ENCODE peak calls at places on chromosomes 11 and 22, in nine cellular contexts. One of them, this sample, is unnamed.
A peak's percentile ranks its signal among the peaks of the same experiment; 100 is the strongest.

GRCh38 chr11:47571895-47572294 is 6.5 kb downstream of the PTPMT1 start:
- DNase-seq in GM12865: no peak
- DNase-seq in non-pigmented ciliary epithelial cell: no peak
- DNase-seq in stimulated activated CD8-positive, alpha-beta memory T cell treated with anti-CD3 and anti-CD28 coated beads, Interleukin-15, amount 100 ng/mL, for 24 hours: no peak
- DNase-seq in activated naive CD4-positive, alpha-beta T cell treated with anti-CD3 and anti-CD28 coated beads, Interleukin-2, amount 10 ng/mL, durations not matched to agents 7 days and 5 days: no peak
- DNase-seq in uterus: no peak
- DNase-seq in stimulated activated CD4-positive, alpha-beta T cell treated with anti-CD3 and anti-CD28 coated beads, TNF-alpha, amount 100 ng/mL, for 48 hours: no peak
- DNase-seq in MV-4-11: no peak
- DNase-seq in adrenal gland: no peak
- DNase-seq in this sample: no peak

GRCh38 chr11:47179655-47179991 is 2.9 kb upstream of the ARFGAP2 start:
- DNase-seq in GM12865: peak; percentile 78
- DNase-seq in non-pigmented ciliary epithelial cell: no peak
- DNase-seq in stimulated activated CD8-positive, alpha-beta memory T cell treated with anti-CD3 and anti-CD28 coated beads, Interleukin-15, amount 100 ng/mL, for 24 hours: no peak
- DNase-seq in activated naive CD4-positive, alpha-beta T cell treated with anti-CD3 and anti-CD28 coated beads, Interleukin-2, amount 10 ng/mL, durations not matched to agents 7 days and 5 days: peak; percentile 69
- DNase-seq in uterus: no peak
- DNase-seq in stimulated activated CD4-positive, alpha-beta T cell treated with anti-CD3 and anti-CD28 coated beads, TNF-alpha, amount 100 ng/mL, for 48 hours: no peak
- DNase-seq in MV-4-11: peak; percentile 49
- DNase-seq in adrenal gland: peak; percentile 63
- DNase-seq in this sample: no peak

GRCh38 chr11:113189909-113190667 is 124.3 kb upstream of the TTC12 start:
- DNase-seq in GM12865: no peak
- DNase-seq in non-pigmented ciliary epithelial cell: no peak
- DNase-seq in stimulated activated CD8-positive, alpha-beta memory T cell treated with anti-CD3 and anti-CD28 coated beads, Interleukin-15, amount 100 ng/mL, for 24 hours: no peak
- DNase-seq in activated naive CD4-positive, alpha-beta T cell treated with anti-CD3 and anti-CD28 coated beads, Interleukin-2, amount 10 ng/mL, durations not matched to agents 7 days and 5 days: no peak
- DNase-seq in uterus: peak; percentile 57
- DNase-seq in stimulated activated CD4-positive, alpha-beta T cell treated with anti-CD3 and anti-CD28 coated beads, TNF-alpha, amount 100 ng/mL, for 48 hours: no peak
- DNase-seq in MV-4-11: peak; percentile 63
- DNase-seq in adrenal gland: peak; percentile 88
- DNase-seq in this sample: no peak

GRCh38 chr11:64562723-64563351 is 28.2 kb upstream of the SLC22A12 start:
- DNase-seq in GM12865: no peak
- DNase-seq in non-pigmented ciliary epithelial cell: no peak
- DNase-seq in stimulated activated CD8-positive, alpha-beta memory T cell treated with anti-CD3 and anti-CD28 coated beads, Interleukin-15, amount 100 ng/mL, for 24 hours: no peak
- DNase-seq in activated naive CD4-positive, alpha-beta T cell treated with anti-CD3 and anti-CD28 coated beads, Interleukin-2, amount 10 ng/mL, durations not matched to agents 7 days and 5 days: no peak
- DNase-seq in uterus: no peak
- DNase-seq in stimulated activated CD4-positive, alpha-beta T cell treated with anti-CD3 and anti-CD28 coated beads, TNF-alpha, amount 100 ng/mL, for 48 hours: no peak
- DNase-seq in MV-4-11: no peak
- DNase-seq in adrenal gland: peak; percentile 3
- DNase-seq in this sample: no peak

GRCh38 chr22:50628543-50629134 is 687 bp upstream of the ARSA start:
- DNase-seq in GM12865: no peak
- DNase-seq in non-pigmented ciliary epithelial cell: no peak
- DNase-seq in stimulated activated CD8-positive, alpha-beta memory T cell treated with anti-CD3 and anti-CD28 coated beads, Interleukin-15, amount 100 ng/mL, for 24 hours: no peak
- DNase-seq in activated naive CD4-positive, alpha-beta T cell treated with anti-CD3 and anti-CD28 coated beads, Interleukin-2, amount 10 ng/mL, durations not matched to agents 7 days and 5 days: no peak
- DNase-seq in uterus: peak; percentile 15
- DNase-seq in stimulated activated CD4-positive, alpha-beta T cell treated with anti-CD3 and anti-CD28 coated beads, TNF-alpha, amount 100 ng/mL, for 48 hours: peak; percentile 16
- DNase-seq in MV-4-11: no peak
- DNase-seq in adrenal gland: no peak
- DNase-seq in this sample: no peak

GRCh38 chr11:68574308-68574707 is 110.0 kb upstream of the GAL start:
- DNase-seq in GM12865: no peak
- DNase-seq in non-pigmented ciliary epithelial cell: no peak
- DNase-seq in stimulated activated CD8-positive, alpha-beta memory T cell treated with anti-CD3 and anti-CD28 coated beads, Interleukin-15, amount 100 ng/mL, for 24 hours: no peak
- DNase-seq in activated naive CD4-positive, alpha-beta T cell treated with anti-CD3 and anti-CD28 coated beads, Interleukin-2, amount 10 ng/mL, durations not matched to agents 7 days and 5 days: no peak
- DNase-seq in uterus: no peak
- DNase-seq in stimulated activated CD4-positive, alpha-beta T cell treated with anti-CD3 and anti-CD28 coated beads, TNF-alpha, amount 100 ng/mL, for 48 hours: no peak
- DNase-seq in MV-4-11: no peak
- DNase-seq in adrenal gland: no peak
- DNase-seq in this sample: no peak

GRCh38 chr22:50544746-50545253 is 899 bp upstream of the KLHDC7B start:
- DNase-seq in GM12865: peak; percentile 42
- DNase-seq in non-pigmented ciliary epithelial cell: no peak
- DNase-seq in stimulated activated CD8-positive, alpha-beta memory T cell treated with anti-CD3 and anti-CD28 coated beads, Interleukin-15, amount 100 ng/mL, for 24 hours: no peak
- DNase-seq in activated naive CD4-positive, alpha-beta T cell treated with anti-CD3 and anti-CD28 coated beads, Interleukin-2, amount 10 ng/mL, durations not matched to agents 7 days and 5 days: peak; percentile 55
- DNase-seq in uterus: no peak
- DNase-seq in stimulated activated CD4-positive, alpha-beta T cell treated with anti-CD3 and anti-CD28 coated beads, TNF-alpha, amount 100 ng/mL, for 48 hours: no peak
- DNase-seq in MV-4-11: no peak
- DNase-seq in adrenal gland: no peak
- DNase-seq in this sample: no peak

GRCh38 chr22:26326803-26327202 is 102.3 kb upstream of the ASPHD2 start:
- DNase-seq in GM12865: no peak
- DNase-seq in non-pigmented ciliary epithelial cell: no peak
- DNase-seq in stimulated activated CD8-positive, alpha-beta memory T cell treated with anti-CD3 and anti-CD28 coated beads, Interleukin-15, amount 100 ng/mL, for 24 hours: no peak
- DNase-seq in activated naive CD4-positive, alpha-beta T cell treated with anti-CD3 and anti-CD28 coated beads, Interleukin-2, amount 10 ng/mL, durations not matched to agents 7 days and 5 days: no peak
- DNase-seq in uterus: no peak
- DNase-seq in stimulated activated CD4-positive, alpha-beta T cell treated with anti-CD3 and anti-CD28 coated beads, TNF-alpha, amount 100 ng/mL, for 48 hours: no peak
- DNase-seq in MV-4-11: no peak
- DNase-seq in adrenal gland: no peak
- DNase-seq in this sample: no peak

GRCh38 chr22:42910221-42910942 is 53.3 kb upstream of the ARFGAP3 start:
- DNase-seq in GM12865: no peak
- DNase-seq in non-pigmented ciliary epithelial cell: no peak
- DNase-seq in stimulated activated CD8-positive, alpha-beta memory T cell treated with anti-CD3 and anti-CD28 coated beads, Interleukin-15, amount 100 ng/mL, for 24 hours: no peak
- DNase-seq in activated naive CD4-positive, alpha-beta T cell treated with anti-CD3 and anti-CD28 coated beads, Interleukin-2, amount 10 ng/mL, durations not matched to agents 7 days and 5 days: no peak
- DNase-seq in uterus: no peak
- DNase-seq in stimulated activated CD4-positive, alpha-beta T cell treated with anti-CD3 and anti-CD28 coated beads, TNF-alpha, amount 100 ng/mL, for 48 hours: no peak
- DNase-seq in MV-4-11: no peak
- DNase-seq in adrenal gland: no peak
- DNase-seq in this sample: no peak

GRCh38 chr11:11636671-11637070 is 14.9 kb upstream of the GALNT18 start:
- DNase-seq in GM12865: no peak
- DNase-seq in non-pigmented ciliary epithelial cell: no peak
- DNase-seq in stimulated activated CD8-positive, alpha-beta memory T cell treated with anti-CD3 and anti-CD28 coated beads, Interleukin-15, amount 100 ng/mL, for 24 hours: no peak
- DNase-seq in activated naive CD4-positive, alpha-beta T cell treated with anti-CD3 and anti-CD28 coated beads, Interleukin-2, amount 10 ng/mL, durations not matched to agents 7 days and 5 days: no peak
- DNase-seq in uterus: no peak
- DNase-seq in stimulated activated CD4-positive, alpha-beta T cell treated with anti-CD3 and anti-CD28 coated beads, TNF-alpha, amount 100 ng/mL, for 48 hours: no peak
- DNase-seq in MV-4-11: no peak
- DNase-seq in adrenal gland: no peak
- DNase-seq in this sample: no peak

GRCh38 chr22:30564766-30565118 is 9.7 kb downstream of the GAL3ST1 start:
- DNase-seq in GM12865: no peak
- DNase-seq in non-pigmented ciliary epithelial cell: no peak
- DNase-seq in stimulated activated CD8-positive, alpha-beta memory T cell treated with anti-CD3 and anti-CD28 coated beads, Interleukin-15, amount 100 ng/mL, for 24 hours: no peak
- DNase-seq in activated naive CD4-positive, alpha-beta T cell treated with anti-CD3 and anti-CD28 coated beads, Interleukin-2, amount 10 ng/mL, durations not matched to agents 7 days and 5 days: no peak
- DNase-seq in uterus: no peak
- DNase-seq in stimulated activated CD4-positive, alpha-beta T cell treated with anti-CD3 and anti-CD28 coated beads, TNF-alpha, amount 100 ng/mL, for 48 hours: no peak
- DNase-seq in MV-4-11: no peak
- DNase-seq in adrenal gland: no peak
- DNase-seq in this sample: no peak

GRCh38 chr22:42868751-42869251 is 11.7 kb upstream of the ARFGAP3 start:
- DNase-seq in GM12865: no peak
- DNase-seq in non-pigmented ciliary epithelial cell: no peak
- DNase-seq in stimulated activated CD8-positive, alpha-beta memory T cell treated with anti-CD3 and anti-CD28 coated beads, Interleukin-15, amount 100 ng/mL, for 24 hours: no peak
- DNase-seq in activated naive CD4-positive, alpha-beta T cell treated with anti-CD3 and anti-CD28 coated beads, Interleukin-2, amount 10 ng/mL, durations not matched to agents 7 days and 5 days: no peak
- DNase-seq in uterus: no peak
- DNase-seq in stimulated activated CD4-positive, alpha-beta T cell treated with anti-CD3 and anti-CD28 coated beads, TNF-alpha, amount 100 ng/mL, for 48 hours: no peak
- DNase-seq in MV-4-11: no peak
- DNase-seq in adrenal gland: peak; percentile 77
- DNase-seq in this sample: no peak

GRCh38 chr11:123481647-123482046 is 51.6 kb downstream of the GRAMD1B start:
- DNase-seq in GM12865: peak; percentile 56
- DNase-seq in non-pigmented ciliary epithelial cell: no peak
- DNase-seq in stimulated activated CD8-positive, alpha-beta memory T cell treated with anti-CD3 and anti-CD28 coated beads, Interleukin-15, amount 100 ng/mL, for 24 hours: no peak
- DNase-seq in activated naive CD4-positive, alpha-beta T cell treated with anti-CD3 and anti-CD28 coated beads, Interleukin-2, amount 10 ng/mL, durations not matched to agents 7 days and 5 days: no peak
- DNase-seq in uterus: no peak
- DNase-seq in stimulated activated CD4-positive, alpha-beta T cell treated with anti-CD3 and anti-CD28 coated beads, TNF-alpha, amount 100 ng/mL, for 48 hours: no peak
- DNase-seq in MV-4-11: peak; percentile 25
- DNase-seq in adrenal gland: no peak
- DNase-seq in this sample: no peak

GRCh38 chr11:43723617-43724016 is 43.1 kb downstream of the HSD17B12 start:
- DNase-seq in GM12865: no peak
- DNase-seq in non-pigmented ciliary epithelial cell: no peak
- DNase-seq in stimulated activated CD8-positive, alpha-beta memory T cell treated with anti-CD3 and anti-CD28 coated beads, Interleukin-15, amount 100 ng/mL, for 24 hours: no peak
- DNase-seq in activated naive CD4-positive, alpha-beta T cell treated with anti-CD3 and anti-CD28 coated beads, Interleukin-2, amount 10 ng/mL, durations not matched to agents 7 days and 5 days: no peak
- DNase-seq in uterus: no peak
- DNase-seq in stimulated activated CD4-positive, alpha-beta T cell treated with anti-CD3 and anti-CD28 coated beads, TNF-alpha, amount 100 ng/mL, for 48 hours: no peak
- DNase-seq in MV-4-11: no peak
- DNase-seq in adrenal gland: no peak
- DNase-seq in this sample: no peak

GRCh38 chr22:33379836-33380235 is 321.7 kb upstream of the SYN3 start:
- DNase-seq in GM12865: no peak
- DNase-seq in non-pigmented ciliary epithelial cell: no peak
- DNase-seq in stimulated activated CD8-positive, alpha-beta memory T cell treated with anti-CD3 and anti-CD28 coated beads, Interleukin-15, amount 100 ng/mL, for 24 hours: no peak
- DNase-seq in activated naive CD4-positive, alpha-beta T cell treated with anti-CD3 and anti-CD28 coated beads, Interleukin-2, amount 10 ng/mL, durations not matched to agents 7 days and 5 days: no peak
- DNase-seq in uterus: no peak
- DNase-seq in stimulated activated CD4-positive, alpha-beta T cell treated with anti-CD3 and anti-CD28 coated beads, TNF-alpha, amount 100 ng/mL, for 48 hours: no peak
- DNase-seq in MV-4-11: no peak
- DNase-seq in adrenal gland: no peak
- DNase-seq in this sample: no peak

GRCh38 chr11:122101625-122102291 is 14.3 kb downstream of the BLID start:
- DNase-seq in GM12865: no peak
- DNase-seq in non-pigmented ciliary epithelial cell: peak; percentile 50
- DNase-seq in stimulated activated CD8-positive, alpha-beta memory T cell treated with anti-CD3 and anti-CD28 coated beads, Interleukin-15, amount 100 ng/mL, for 24 hours: no peak
- DNase-seq in activated naive CD4-positive, alpha-beta T cell treated with anti-CD3 and anti-CD28 coated beads, Interleukin-2, amount 10 ng/mL, durations not matched to agents 7 days and 5 days: no peak
- DNase-seq in uterus: peak; percentile 81
- DNase-seq in stimulated activated CD4-positive, alpha-beta T cell treated with anti-CD3 and anti-CD28 coated beads, TNF-alpha, amount 100 ng/mL, for 48 hours: no peak
- DNase-seq in MV-4-11: no peak
- DNase-seq in adrenal gland: peak; percentile 73
- DNase-seq in this sample: no peak

GRCh38 chr22:43587574-43587973 is 175.8 kb downstream of the MPPED1 start:
- DNase-seq in GM12865: no peak
- DNase-seq in non-pigmented ciliary epithelial cell: no peak
- DNase-seq in stimulated activated CD8-positive, alpha-beta memory T cell treated with anti-CD3 and anti-CD28 coated beads, Interleukin-15, amount 100 ng/mL, for 24 hours: no peak
- DNase-seq in activated naive CD4-positive, alpha-beta T cell treated with anti-CD3 and anti-CD28 coated beads, Interleukin-2, amount 10 ng/mL, durations not matched to agents 7 days and 5 days: no peak
- DNase-seq in uterus: no peak
- DNase-seq in stimulated activated CD4-positive, alpha-beta T cell treated with anti-CD3 and anti-CD28 coated beads, TNF-alpha, amount 100 ng/mL, for 48 hours: no peak
- DNase-seq in MV-4-11: no peak
- DNase-seq in adrenal gland: no peak
- DNase-seq in this sample: no peak

GRCh38 chr11:104625246-104625645 is 273.0 kb downstream of the CASP12 start:
- DNase-seq in GM12865: no peak
- DNase-seq in non-pigmented ciliary epithelial cell: no peak
- DNase-seq in stimulated activated CD8-positive, alpha-beta memory T cell treated with anti-CD3 and anti-CD28 coated beads, Interleukin-15, amount 100 ng/mL, for 24 hours: no peak
- DNase-seq in activated naive CD4-positive, alpha-beta T cell treated with anti-CD3 and anti-CD28 coated beads, Interleukin-2, amount 10 ng/mL, durations not matched to agents 7 days and 5 days: no peak
- DNase-seq in uterus: no peak
- DNase-seq in stimulated activated CD4-positive, alpha-beta T cell treated with anti-CD3 and anti-CD28 coated beads, TNF-alpha, amount 100 ng/mL, for 48 hours: no peak
- DNase-seq in MV-4-11: no peak
- DNase-seq in adrenal gland: no peak
- DNase-seq in this sample: no peak

GRCh38 chr22:44361391-44362126 is 48.8 kb upstream of the SHISAL1 start:
- DNase-seq in GM12865: no peak
- DNase-seq in non-pigmented ciliary epithelial cell: no peak
- DNase-seq in stimulated activated CD8-positive, alpha-beta memory T cell treated with anti-CD3 and anti-CD28 coated beads, Interleukin-15, amount 100 ng/mL, for 24 hours: no peak
- DNase-seq in activated naive CD4-positive, alpha-beta T cell treated with anti-CD3 and anti-CD28 coated beads, Interleukin-2, amount 10 ng/mL, durations not matched to agents 7 days and 5 days: no peak
- DNase-seq in uterus: peak; percentile 18
- DNase-seq in stimulated activated CD4-positive, alpha-beta T cell treated with anti-CD3 and anti-CD28 coated beads, TNF-alpha, amount 100 ng/mL, for 48 hours: no peak
- DNase-seq in MV-4-11: no peak
- DNase-seq in adrenal gland: peak; percentile 8
- DNase-seq in this sample: no peak

GRCh38 chr11:57530215-57530595 is 349 bp downstream of the TIMM10 start:
- DNase-seq in GM12865: peak; percentile 18
- DNase-seq in non-pigmented ciliary epithelial cell: no peak
- DNase-seq in stimulated activated CD8-positive, alpha-beta memory T cell treated with anti-CD3 and anti-CD28 coated beads, Interleukin-15, amount 100 ng/mL, for 24 hours: no peak
- DNase-seq in activated naive CD4-positive, alpha-beta T cell treated with anti-CD3 and anti-CD28 coated beads, Interleukin-2, amount 10 ng/mL, durations not matched to agents 7 days and 5 days: peak; percentile 32
- DNase-seq in uterus: no peak
- DNase-seq in stimulated activated CD4-positive, alpha-beta T cell treated with anti-CD3 and anti-CD28 coated beads, TNF-alpha, amount 100 ng/mL, for 48 hours: no peak
- DNase-seq in MV-4-11: no peak
- DNase-seq in adrenal gland: peak; percentile 19
- DNase-seq in this sample: no peak

GRCh38 chr22:18994056-18994455 is 58.0 kb upstream of the PRODH start:
- DNase-seq in GM12865: no peak
- DNase-seq in non-pigmented ciliary epithelial cell: no peak
- DNase-seq in stimulated activated CD8-positive, alpha-beta memory T cell treated with anti-CD3 and anti-CD28 coated beads, Interleukin-15, amount 100 ng/mL, for 24 hours: no peak
- DNase-seq in activated naive CD4-positive, alpha-beta T cell treated with anti-CD3 and anti-CD28 coated beads, Interleukin-2, amount 10 ng/mL, durations not matched to agents 7 days and 5 days: no peak
- DNase-seq in uterus: no peak
- DNase-seq in stimulated activated CD4-positive, alpha-beta T cell treated with anti-CD3 and anti-CD28 coated beads, TNF-alpha, amount 100 ng/mL, for 48 hours: no peak
- DNase-seq in MV-4-11: no peak
- DNase-seq in adrenal gland: no peak
- DNase-seq in this sample: no peak

GRCh38 chr22:35330258-35330861 is 30.7 kb downstream of the TOM1 start:
- DNase-seq in GM12865: peak; percentile 49
- DNase-seq in non-pigmented ciliary epithelial cell: no peak
- DNase-seq in stimulated activated CD8-positive, alpha-beta memory T cell treated with anti-CD3 and anti-CD28 coated beads, Interleukin-15, amount 100 ng/mL, for 24 hours: no peak
- DNase-seq in activated naive CD4-positive, alpha-beta T cell treated with anti-CD3 and anti-CD28 coated beads, Interleukin-2, amount 10 ng/mL, durations not matched to agents 7 days and 5 days: peak; percentile 71
- DNase-seq in uterus: peak; percentile 95
- DNase-seq in stimulated activated CD4-positive, alpha-beta T cell treated with anti-CD3 and anti-CD28 coated beads, TNF-alpha, amount 100 ng/mL, for 48 hours: peak; percentile 51
- DNase-seq in MV-4-11: peak; percentile 92
- DNase-seq in adrenal gland: peak; percentile 95
- DNase-seq in this sample: peak; percentile 36

GRCh38 chr11:75576445-75577049 is 14.5 kb downstream of the SERPINH1 start:
- DNase-seq in GM12865: peak; percentile 48
- DNase-seq in non-pigmented ciliary epithelial cell: no peak
- DNase-seq in stimulated activated CD8-positive, alpha-beta memory T cell treated with anti-CD3 and anti-CD28 coated beads, Interleukin-15, amount 100 ng/mL, for 24 hours: no peak
- DNase-seq in activated naive CD4-positive, alpha-beta T cell treated with anti-CD3 and anti-CD28 coated beads, Interleukin-2, amount 10 ng/mL, durations not matched to agents 7 days and 5 days: no peak
- DNase-seq in uterus: no peak
- DNase-seq in stimulated activated CD4-positive, alpha-beta T cell treated with anti-CD3 and anti-CD28 coated beads, TNF-alpha, amount 100 ng/mL, for 48 hours: no peak
- DNase-seq in MV-4-11: peak; percentile 84
- DNase-seq in adrenal gland: no peak
- DNase-seq in this sample: no peak

GRCh38 chr11:122852071-122852831 is 14.0 kb downstream of the CRTAM start:
- DNase-seq in GM12865: peak; percentile 26
- DNase-seq in non-pigmented ciliary epithelial cell: no peak
- DNase-seq in stimulated activated CD8-positive, alpha-beta memory T cell treated with anti-CD3 and anti-CD28 coated beads, Interleukin-15, amount 100 ng/mL, for 24 hours: no peak
- DNase-seq in activated naive CD4-positive, alpha-beta T cell treated with anti-CD3 and anti-CD28 coated beads, Interleukin-2, amount 10 ng/mL, durations not matched to agents 7 days and 5 days: peak; percentile 30
- DNase-seq in uterus: no peak
- DNase-seq in stimulated activated CD4-positive, alpha-beta T cell treated with anti-CD3 and anti-CD28 coated beads, TNF-alpha, amount 100 ng/mL, for 48 hours: no peak
- DNase-seq in MV-4-11: no peak
- DNase-seq in adrenal gland: no peak
- DNase-seq in this sample: no peak

GRCh38 chr11:89203814-89204213 is 26.1 kb downstream of the TYR start:
- DNase-seq in GM12865: no peak
- DNase-seq in non-pigmented ciliary epithelial cell: no peak
- DNase-seq in stimulated activated CD8-positive, alpha-beta memory T cell treated with anti-CD3 and anti-CD28 coated beads, Interleukin-15, amount 100 ng/mL, for 24 hours: no peak
- DNase-seq in activated naive CD4-positive, alpha-beta T cell treated with anti-CD3 and anti-CD28 coated beads, Interleukin-2, amount 10 ng/mL, durations not matched to agents 7 days and 5 days: no peak
- DNase-seq in uterus: no peak
- DNase-seq in stimulated activated CD4-positive, alpha-beta T cell treated with anti-CD3 and anti-CD28 coated beads, TNF-alpha, amount 100 ng/mL, for 48 hours: no peak
- DNase-seq in MV-4-11: no peak
- DNase-seq in adrenal gland: no peak
- DNase-seq in this sample: no peak

GRCh38 chr11:24457985-24458384 is 38.9 kb upstream of the LUZP2 start:
- DNase-seq in GM12865: no peak
- DNase-seq in non-pigmented ciliary epithelial cell: no peak
- DNase-seq in stimulated activated CD8-positive, alpha-beta memory T cell treated with anti-CD3 and anti-CD28 coated beads, Interleukin-15, amount 100 ng/mL, for 24 hours: no peak
- DNase-seq in activated naive CD4-positive, alpha-beta T cell treated with anti-CD3 and anti-CD28 coated beads, Interleukin-2, amount 10 ng/mL, durations not matched to agents 7 days and 5 days: no peak
- DNase-seq in uterus: no peak
- DNase-seq in stimulated activated CD4-positive, alpha-beta T cell treated with anti-CD3 and anti-CD28 coated beads, TNF-alpha, amount 100 ng/mL, for 48 hours: no peak
- DNase-seq in MV-4-11: no peak
- DNase-seq in adrenal gland: no peak
- DNase-seq in this sample: no peak

GRCh38 chr11:73236879-73237278 is 18.8 kb downstream of the P2RY2 start:
- DNase-seq in GM12865: peak; percentile 65
- DNase-seq in non-pigmented ciliary epithelial cell: no peak
- DNase-seq in stimulated activated CD8-positive, alpha-beta memory T cell treated with anti-CD3 and anti-CD28 coated beads, Interleukin-15, amount 100 ng/mL, for 24 hours: no peak
- DNase-seq in activated naive CD4-positive, alpha-beta T cell treated with anti-CD3 and anti-CD28 coated beads, Interleukin-2, amount 10 ng/mL, durations not matched to agents 7 days and 5 days: peak; percentile 55
- DNase-seq in uterus: no peak
- DNase-seq in stimulated activated CD4-positive, alpha-beta T cell treated with anti-CD3 and anti-CD28 coated beads, TNF-alpha, amount 100 ng/mL, for 48 hours: no peak
- DNase-seq in MV-4-11: no peak
- DNase-seq in adrenal gland: peak; percentile 60
- DNase-seq in this sample: no peak

GRCh38 chr11:9263840-9264380 is 1.2 kb downstream of the DENND5A start:
- DNase-seq in GM12865: peak; percentile 89
- DNase-seq in non-pigmented ciliary epithelial cell: no peak
- DNase-seq in stimulated activated CD8-positive, alpha-beta memory T cell treated with anti-CD3 and anti-CD28 coated beads, Interleukin-15, amount 100 ng/mL, for 24 hours: no peak
- DNase-seq in activated naive CD4-positive, alpha-beta T cell treated with anti-CD3 and anti-CD28 coated beads, Interleukin-2, amount 10 ng/mL, durations not matched to agents 7 days and 5 days: peak; percentile 53
- DNase-seq in uterus: no peak
- DNase-seq in stimulated activated CD4-positive, alpha-beta T cell treated with anti-CD3 and anti-CD28 coated beads, TNF-alpha, amount 100 ng/mL, for 48 hours: peak; percentile 43
- DNase-seq in MV-4-11: peak; percentile 89
- DNase-seq in adrenal gland: no peak
- DNase-seq in this sample: no peak

GRCh38 chr11:125092669-125093068 is 18.8 kb downstream of the TMEM218 start:
- DNase-seq in GM12865: no peak
- DNase-seq in non-pigmented ciliary epithelial cell: no peak
- DNase-seq in stimulated activated CD8-positive, alpha-beta memory T cell treated with anti-CD3 and anti-CD28 coated beads, Interleukin-15, amount 100 ng/mL, for 24 hours: no peak
- DNase-seq in activated naive CD4-positive, alpha-beta T cell treated with anti-CD3 and anti-CD28 coated beads, Interleukin-2, amount 10 ng/mL, durations not matched to agents 7 days and 5 days: no peak
- DNase-seq in uterus: no peak
- DNase-seq in stimulated activated CD4-positive, alpha-beta T cell treated with anti-CD3 and anti-CD28 coated beads, TNF-alpha, amount 100 ng/mL, for 48 hours: no peak
- DNase-seq in MV-4-11: no peak
- DNase-seq in adrenal gland: no peak
- DNase-seq in this sample: no peak

GRCh38 chr11:103420593-103420992 is 311.4 kb downstream of the DYNC2H1 start:
- DNase-seq in GM12865: no peak
- DNase-seq in non-pigmented ciliary epithelial cell: peak; percentile 82
- DNase-seq in stimulated activated CD8-positive, alpha-beta memory T cell treated with anti-CD3 and anti-CD28 coated beads, Interleukin-15, amount 100 ng/mL, for 24 hours: no peak
- DNase-seq in activated naive CD4-positive, alpha-beta T cell treated with anti-CD3 and anti-CD28 coated beads, Interleukin-2, amount 10 ng/mL, durations not matched to agents 7 days and 5 days: no peak
- DNase-seq in uterus: no peak
- DNase-seq in stimulated activated CD4-positive, alpha-beta T cell treated with anti-CD3 and anti-CD28 coated beads, TNF-alpha, amount 100 ng/mL, for 48 hours: no peak
- DNase-seq in MV-4-11: no peak
- DNase-seq in adrenal gland: no peak
- DNase-seq in this sample: no peak

GRCh38 chr11:47057374-47057773 is 119.3 kb downstream of the ARFGAP2 start:
- DNase-seq in GM12865: no peak
- DNase-seq in non-pigmented ciliary epithelial cell: no peak
- DNase-seq in stimulated activated CD8-positive, alpha-beta memory T cell treated with anti-CD3 and anti-CD28 coated beads, Interleukin-15, amount 100 ng/mL, for 24 hours: no peak
- DNase-seq in activated naive CD4-positive, alpha-beta T cell treated with anti-CD3 and anti-CD28 coated beads, Interleukin-2, amount 10 ng/mL, durations not matched to agents 7 days and 5 days: no peak
- DNase-seq in uterus: no peak
- DNase-seq in stimulated activated CD4-positive, alpha-beta T cell treated with anti-CD3 and anti-CD28 coated beads, TNF-alpha, amount 100 ng/mL, for 48 hours: no peak
- DNase-seq in MV-4-11: peak; percentile 27
- DNase-seq in adrenal gland: no peak
- DNase-seq in this sample: no peak